ENCODE peak calls at places on chromosomes 13 and 19, in nine cellular contexts. One of them, this sample, is unnamed.

GRCh38 chr13:110062077-110062776 is 244.7 kb downstream of the COL4A1 start:
- DNase-seq in cardiac muscle cell: no peak
- DNase-seq in epithelial cell of proximal tubule: peak; percentile 40
- DNase-seq in MM.1S: no peak
- DNase-seq in keratinocyte: no peak
- DNase-seq in astrocyte of the spinal cord: no peak
- DNase-seq in fibroblast of the aortic adventitia: peak; percentile 9
- DNase-seq in PC-3: peak; percentile 26
- DNase-seq in gastrocnemius medialis: no peak
- DNase-seq in this sample: no peak

GRCh38 chr13:79741006-79741405 is 260.1 kb downstream of the NDFIP2 start:
- DNase-seq in cardiac muscle cell: peak; percentile 78
- DNase-seq in epithelial cell of proximal tubule: peak; percentile 19
- DNase-seq in MM.1S: no peak
- DNase-seq in keratinocyte: no peak
- DNase-seq in astrocyte of the spinal cord: peak; percentile 52
- DNase-seq in fibroblast of the aortic adventitia: peak; percentile 87
- DNase-seq in PC-3: no peak
- DNase-seq in gastrocnemius medialis: no peak
- DNase-seq in this sample: no peak

GRCh38 chr13:34430294-34430693 is 511.8 kb upstream of the NBEA start:
- DNase-seq in cardiac muscle cell: no peak
- DNase-seq in epithelial cell of proximal tubule: no peak
- DNase-seq in MM.1S: no peak
- DNase-seq in keratinocyte: no peak
- DNase-seq in astrocyte of the spinal cord: peak; percentile 47
- DNase-seq in fibroblast of the aortic adventitia: no peak
- DNase-seq in PC-3: no peak
- DNase-seq in gastrocnemius medialis: no peak
- DNase-seq in this sample: no peak

GRCh38 chr19:347946-348861 is 3.6 kb upstream of the MIER2 start:
- DNase-seq in cardiac muscle cell: no peak
- DNase-seq in epithelial cell of proximal tubule: no peak
- DNase-seq in MM.1S: no peak
- DNase-seq in keratinocyte: no peak
- DNase-seq in astrocyte of the spinal cord: no peak
- DNase-seq in fibroblast of the aortic adventitia: no peak
- DNase-seq in PC-3: peak; percentile 32
- DNase-seq in gastrocnemius medialis: no peak
- DNase-seq in this sample: no peak

GRCh38 chr19:47232422-47233211 is 1.6 kb upstream of the BBC3 start:
- DNase-seq in cardiac muscle cell: no peak
- DNase-seq in epithelial cell of proximal tubule: no peak
- DNase-seq in MM.1S: no peak
- DNase-seq in keratinocyte: peak; percentile 92
- DNase-seq in astrocyte of the spinal cord: peak; percentile 51
- DNase-seq in fibroblast of the aortic adventitia: peak; percentile 76
- DNase-seq in PC-3: peak; percentile 45
- DNase-seq in gastrocnemius medialis: no peak
- DNase-seq in this sample: no peak

GRCh38 chr19:39448271-39448670 is 2.9 kb downstream of the SUPT5H start:
- DNase-seq in cardiac muscle cell: no peak
- DNase-seq in epithelial cell of proximal tubule: no peak
- DNase-seq in MM.1S: peak; percentile 37
- DNase-seq in keratinocyte: no peak
- DNase-seq in astrocyte of the spinal cord: no peak
- DNase-seq in fibroblast of the aortic adventitia: no peak
- DNase-seq in PC-3: peak; percentile 75
- DNase-seq in gastrocnemius medialis: no peak
- DNase-seq in this sample: no peak

GRCh38 chr19:10749435-10750384 is 31.8 kb downstream of the DNM2 start:
- DNase-seq in cardiac muscle cell: no peak
- DNase-seq in epithelial cell of proximal tubule: no peak
- DNase-seq in MM.1S: no peak
- DNase-seq in keratinocyte: no peak
- DNase-seq in astrocyte of the spinal cord: no peak
- DNase-seq in fibroblast of the aortic adventitia: no peak
- DNase-seq in PC-3: no peak
- DNase-seq in gastrocnemius medialis: no peak
- DNase-seq in this sample: no peak

GRCh38 chr19:3282155-3282554 is 57.7 kb downstream of the CELF5 start:
- DNase-seq in cardiac muscle cell: no peak
- DNase-seq in epithelial cell of proximal tubule: no peak
- DNase-seq in MM.1S: no peak
- DNase-seq in keratinocyte: no peak
- DNase-seq in astrocyte of the spinal cord: no peak
- DNase-seq in fibroblast of the aortic adventitia: no peak
- DNase-seq in PC-3: no peak
- DNase-seq in gastrocnemius medialis: no peak
- DNase-seq in this sample: no peak

GRCh38 chr19:37933965-37934364 is 27.0 kb downstream of the SIPA1L3 start:
- DNase-seq in cardiac muscle cell: peak; percentile 89
- DNase-seq in epithelial cell of proximal tubule: peak; percentile 73
- DNase-seq in MM.1S: no peak
- DNase-seq in keratinocyte: no peak
- DNase-seq in astrocyte of the spinal cord: peak; percentile 34
- DNase-seq in fibroblast of the aortic adventitia: peak; percentile 70
- DNase-seq in PC-3: no peak
- DNase-seq in gastrocnemius medialis: peak; percentile 9
- DNase-seq in this sample: no peak

GRCh38 chr19:29773141-29773540 is 38.6 kb upstream of the CCNE1 start:
- DNase-seq in cardiac muscle cell: no peak
- DNase-seq in epithelial cell of proximal tubule: no peak
- DNase-seq in MM.1S: no peak
- DNase-seq in keratinocyte: no peak
- DNase-seq in astrocyte of the spinal cord: no peak
- DNase-seq in fibroblast of the aortic adventitia: no peak
- DNase-seq in PC-3: no peak
- DNase-seq in gastrocnemius medialis: no peak
- DNase-seq in this sample: no peak

GRCh38 chr19:29772696-29773095 is 39.1 kb upstream of the CCNE1 start:
- DNase-seq in cardiac muscle cell: no peak
- DNase-seq in epithelial cell of proximal tubule: no peak
- DNase-seq in MM.1S: no peak
- DNase-seq in keratinocyte: no peak
- DNase-seq in astrocyte of the spinal cord: no peak
- DNase-seq in fibroblast of the aortic adventitia: no peak
- DNase-seq in PC-3: no peak
- DNase-seq in gastrocnemius medialis: no peak
- DNase-seq in this sample: no peak

GRCh38 chr19:29774126-29774525 is 37.7 kb upstream of the CCNE1 start:
- DNase-seq in cardiac muscle cell: no peak
- DNase-seq in epithelial cell of proximal tubule: no peak
- DNase-seq in MM.1S: no peak
- DNase-seq in keratinocyte: no peak
- DNase-seq in astrocyte of the spinal cord: no peak
- DNase-seq in fibroblast of the aortic adventitia: no peak
- DNase-seq in PC-3: no peak
- DNase-seq in gastrocnemius medialis: no peak
- DNase-seq in this sample: no peak

GRCh38 chr19:29777916-29778315 is 33.9 kb upstream of the CCNE1 start:
- DNase-seq in cardiac muscle cell: no peak
- DNase-seq in epithelial cell of proximal tubule: no peak
- DNase-seq in MM.1S: no peak
- DNase-seq in keratinocyte: no peak
- DNase-seq in astrocyte of the spinal cord: no peak
- DNase-seq in fibroblast of the aortic adventitia: no peak
- DNase-seq in PC-3: no peak
- DNase-seq in gastrocnemius medialis: no peak
- DNase-seq in this sample: no peak

GRCh38 chr19:29775575-29775900 is 36.3 kb upstream of the CCNE1 start:
- DNase-seq in cardiac muscle cell: no peak
- DNase-seq in epithelial cell of proximal tubule: no peak
- DNase-seq in MM.1S: no peak
- DNase-seq in keratinocyte: no peak
- DNase-seq in astrocyte of the spinal cord: no peak
- DNase-seq in fibroblast of the aortic adventitia: no peak
- DNase-seq in PC-3: no peak
- DNase-seq in gastrocnemius medialis: no peak
- DNase-seq in this sample: no peak
- TF ChIP-seq CTCF in cardiac muscle cell: no peak
- TF ChIP-seq CTCF in epithelial cell of proximal tubule: no peak
- TF ChIP-seq CTCF in MM.1S: no peak
- TF ChIP-seq CTCF in keratinocyte: no peak
- TF ChIP-seq CTCF in astrocyte of the spinal cord: no peak
- TF ChIP-seq CTCF in fibroblast of the aortic adventitia: no peak
- TF ChIP-seq CTCF in PC-3: no peak
- TF ChIP-seq CTCF in gastrocnemius medialis: no peak
- TF ChIP-seq CTCF in this sample: no peak

GRCh38 chr13:107866666-107867623 is 348.4 kb downstream of the LIG4 start:
- DNase-seq in cardiac muscle cell: peak; percentile 66
- DNase-seq in epithelial cell of proximal tubule: no peak
- DNase-seq in MM.1S: no peak
- DNase-seq in keratinocyte: no peak
- DNase-seq in astrocyte of the spinal cord: peak; percentile 39
- DNase-seq in fibroblast of the aortic adventitia: peak; percentile 24
- DNase-seq in PC-3: peak; percentile 46
- DNase-seq in gastrocnemius medialis: no peak
- DNase-seq in this sample: no peak

GRCh38 chr13:107867701-107868661 is 347.4 kb downstream of the LIG4 start:
- DNase-seq in cardiac muscle cell: peak; percentile 70
- DNase-seq in epithelial cell of proximal tubule: no peak
- DNase-seq in MM.1S: no peak
- DNase-seq in keratinocyte: no peak
- DNase-seq in astrocyte of the spinal cord: peak; percentile 52
- DNase-seq in fibroblast of the aortic adventitia: peak; percentile 17
- DNase-seq in PC-3: peak; percentile 61
- DNase-seq in gastrocnemius medialis: no peak
- DNase-seq in this sample: no peak

GRCh38 chr13:107865643-107866006 is 349.7 kb downstream of the LIG4 start:
- DNase-seq in cardiac muscle cell: no peak
- DNase-seq in epithelial cell of proximal tubule: no peak
- DNase-seq in MM.1S: no peak
- DNase-seq in keratinocyte: no peak
- DNase-seq in astrocyte of the spinal cord: peak; percentile 38
- DNase-seq in fibroblast of the aortic adventitia: peak; percentile 8
- DNase-seq in PC-3: no peak
- DNase-seq in gastrocnemius medialis: no peak
- DNase-seq in this sample: no peak

GRCh38 chr13:107864543-107865460 is 350.5 kb downstream of the LIG4 start:
- DNase-seq in cardiac muscle cell: peak; percentile 88
- DNase-seq in epithelial cell of proximal tubule: peak; percentile 41
- DNase-seq in MM.1S: peak; percentile 53
- DNase-seq in keratinocyte: no peak
- DNase-seq in astrocyte of the spinal cord: peak; percentile 78
- DNase-seq in fibroblast of the aortic adventitia: peak; percentile 70
- DNase-seq in PC-3: peak; percentile 82
- DNase-seq in gastrocnemius medialis: no peak
- DNase-seq in this sample: no peak

GRCh38 chr13:107866007-107866665 is 349.2 kb downstream of the LIG4 start:
- DNase-seq in cardiac muscle cell: peak; percentile 60
- DNase-seq in epithelial cell of proximal tubule: no peak
- DNase-seq in MM.1S: no peak
- DNase-seq in keratinocyte: no peak
- DNase-seq in astrocyte of the spinal cord: peak; percentile 52
- DNase-seq in fibroblast of the aortic adventitia: no peak
- DNase-seq in PC-3: peak; percentile 43
- DNase-seq in gastrocnemius medialis: no peak
- DNase-seq in this sample: no peak
- H3K4me3 ChIP-seq in cardiac muscle cell: peak overlapping the region; percentile 58
- H3K4me3 ChIP-seq in epithelial cell of proximal tubule: peak overlapping the region; percentile 68
- H3K4me3 ChIP-seq in MM.1S: no peak overlapping the region
- H3K4me3 ChIP-seq in keratinocyte: no peak overlapping the region
- H3K4me3 ChIP-seq in astrocyte of the spinal cord: peak overlapping the region; percentile 53
- H3K4me3 ChIP-seq in fibroblast of the aortic adventitia: peak overlapping the region; percentile 66
- H3K4me3 ChIP-seq in PC-3: peak overlapping the region; percentile 97
- H3K4me3 ChIP-seq in gastrocnemius medialis: peak overlapping the region; percentile 19
- H3K4me3 ChIP-seq in this sample: peak overlapping the region; percentile 87

GRCh38 chr13:111898956-111899713 is 167.8 kb upstream of the SOX1 start:
- DNase-seq in cardiac muscle cell: no peak
- DNase-seq in epithelial cell of proximal tubule: no peak
- DNase-seq in MM.1S: no peak
- DNase-seq in keratinocyte: no peak
- DNase-seq in astrocyte of the spinal cord: no peak
- DNase-seq in fibroblast of the aortic adventitia: no peak
- DNase-seq in PC-3: no peak
- DNase-seq in gastrocnemius medialis: no peak
- DNase-seq in this sample: no peak

GRCh38 chr13:111900390-111901180 is 166.4 kb upstream of the SOX1 start:
- DNase-seq in cardiac muscle cell: no peak
- DNase-seq in epithelial cell of proximal tubule: no peak
- DNase-seq in MM.1S: no peak
- DNase-seq in keratinocyte: no peak
- DNase-seq in astrocyte of the spinal cord: no peak
- DNase-seq in fibroblast of the aortic adventitia: no peak
- DNase-seq in PC-3: no peak
- DNase-seq in gastrocnemius medialis: no peak
- DNase-seq in this sample: no peak

GRCh38 chr13:111901301-111901905 is 165.5 kb upstream of the SOX1 start:
- DNase-seq in cardiac muscle cell: no peak
- DNase-seq in epithelial cell of proximal tubule: no peak
- DNase-seq in MM.1S: no peak
- DNase-seq in keratinocyte: no peak
- DNase-seq in astrocyte of the spinal cord: no peak
- DNase-seq in fibroblast of the aortic adventitia: no peak
- DNase-seq in PC-3: no peak
- DNase-seq in gastrocnemius medialis: no peak
- DNase-seq in this sample: no peak

GRCh38 chr13:111897846-111898215 is 169.1 kb upstream of the SOX1 start:
- DNase-seq in cardiac muscle cell: no peak
- DNase-seq in epithelial cell of proximal tubule: no peak
- DNase-seq in MM.1S: no peak
- DNase-seq in keratinocyte: no peak
- DNase-seq in astrocyte of the spinal cord: no peak
- DNase-seq in fibroblast of the aortic adventitia: no peak
- DNase-seq in PC-3: no peak
- DNase-seq in gastrocnemius medialis: no peak
- DNase-seq in this sample: no peak

DNA sequence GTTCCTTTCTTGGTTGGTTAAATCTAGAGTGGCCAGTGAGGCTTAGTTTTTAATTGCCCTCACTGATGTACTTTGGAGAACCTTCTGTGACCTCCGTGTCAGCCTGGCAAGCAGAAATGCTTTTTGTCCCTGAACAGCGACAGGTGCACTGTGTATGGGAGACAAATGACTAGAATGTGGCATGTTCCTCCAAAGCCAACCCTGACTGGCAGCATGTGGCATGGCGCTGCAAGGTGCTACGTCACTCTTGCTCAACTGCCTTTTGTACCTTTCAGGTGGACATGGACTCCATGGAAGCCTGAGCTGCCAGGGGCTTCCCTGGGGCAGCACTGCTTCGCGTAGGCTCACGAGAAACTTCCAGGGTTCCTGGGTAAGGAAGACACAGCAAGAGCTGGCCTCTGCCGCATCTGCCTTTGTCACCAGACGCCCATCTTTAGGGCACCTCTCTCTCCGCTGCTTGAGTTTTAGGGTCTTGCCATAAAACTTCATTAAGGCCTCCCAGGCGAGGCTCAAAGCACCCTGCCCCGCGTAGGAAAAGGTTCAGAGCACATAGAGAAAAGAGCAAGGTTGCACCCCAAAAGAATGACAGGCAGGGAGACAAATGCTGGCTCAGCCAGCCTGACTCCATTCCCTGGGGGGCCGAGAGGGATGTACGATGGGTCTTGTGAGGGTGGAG is 167.1 kb upstream of the SOX1 start:
- DNase-seq in cardiac muscle cell: no peak
- DNase-seq in epithelial cell of proximal tubule: no peak
- DNase-seq in MM.1S: no peak
- DNase-seq in keratinocyte: no peak
- DNase-seq in astrocyte of the spinal cord: no peak
- DNase-seq in fibroblast of the aortic adventitia: no peak
- DNase-seq in PC-3: no peak
- DNase-seq in gastrocnemius medialis: no peak
- DNase-seq in this sample: no peak
- TF ChIP-seq CTCF in cardiac muscle cell: no peak
- TF ChIP-seq CTCF in epithelial cell of proximal tubule: no peak
- TF ChIP-seq CTCF in MM.1S: no peak
- TF ChIP-seq CTCF in keratinocyte: no peak
- TF ChIP-seq CTCF in astrocyte of the spinal cord: no peak
- TF ChIP-seq CTCF in fibroblast of the aortic adventitia: no peak
- TF ChIP-seq CTCF in PC-3: no peak
- TF ChIP-seq CTCF in gastrocnemius medialis: no peak
- TF ChIP-seq CTCF in this sample: no peak

GRCh38 chr13:113837554-113838355 is 26.1 kb downstream of the GAS6 start:
- DNase-seq in cardiac muscle cell: peak; percentile 52
- DNase-seq in epithelial cell of proximal tubule: peak; percentile 30
- DNase-seq in MM.1S: no peak
- DNase-seq in keratinocyte: peak; percentile 98
- DNase-seq in astrocyte of the spinal cord: peak; percentile 100
- DNase-seq in fibroblast of the aortic adventitia: peak; percentile 98
- DNase-seq in PC-3: peak; percentile 84
- DNase-seq in gastrocnemius medialis: peak; percentile 96
- DNase-seq in this sample: peak; percentile 83
- H3K4me3 ChIP-seq in cardiac muscle cell: no peak overlapping the region
- H3K4me3 ChIP-seq in epithelial cell of proximal tubule: peak overlapping the region; percentile 38
- H3K4me3 ChIP-seq in MM.1S: no peak overlapping the region
- H3K4me3 ChIP-seq in keratinocyte: peak overlapping the region; percentile 46
- H3K4me3 ChIP-seq in astrocyte of the spinal cord: peak overlapping the region; percentile 33
- H3K4me3 ChIP-seq in fibroblast of the aortic adventitia: peak overlapping the region; percentile 62
- H3K4me3 ChIP-seq in PC-3: peak overlapping the region; percentile 48
- H3K4me3 ChIP-seq in gastrocnemius medialis: peak overlapping the region; percentile 37
- H3K4me3 ChIP-seq in this sample: peak overlapping the region; percentile 8